ENCODE peak calls at places on chromosome 22, in ten cellular contexts. M, U, I, A, X, E, V, S, Z and L are unnamed samples.

GRCh38 chr22:30325724-30326703 is 727 bp downstream of the TBC1D10A start:
- DNase-seq in S (no peak), U (no peak), X (no peak), A (no peak), I (peak; percentile 60), M (no peak), V (peak; percentile 13), Z (no peak), E (no peak), L (peak; percentile 22)

GRCh38 chr22:39496131-39496838 is 5.8 kb upstream of the MIEF1 start:
- DNase-seq in U (peak; percentile 62), I (peak; percentile 73), M (peak; percentile 49), Z (peak; percentile 58), V (peak; percentile 68), S (peak; percentile 60), X (no peak), A (peak; percentile 49), E (peak; percentile 85), L (peak; percentile 84)

GRCh38 chr22:25202290-25202921 is 2.7 kb downstream of the CRYBB3 start:
- DNase-seq in U (peak; percentile 42), I (peak; percentile 70), X (no peak), S (peak; percentile 34), M (peak; percentile 27), E (peak; percentile 78), Z (peak; percentile 53), A (peak; percentile 42), V (peak; percentile 73), L (peak; percentile 92)

GRCh38 chr22:38316340-38317236 is 645 bp downstream of the CSNK1E start:
- DNase-seq in M (peak; percentile 78), V (peak; percentile 20), A (peak; percentile 72), U (peak; percentile 72), E (peak; percentile 68), X (no peak), I (peak; percentile 70), Z (peak; percentile 56), S (peak; percentile 34), L (peak; percentile 34)

GRCh38 chr22:24133187-24133965 is 47.9 kb upstream of the SUSD2 start:
- DNase-seq in Z (peak; percentile 46), I (peak; percentile 63), U (peak; percentile 65), X (no peak), V (no peak), M (no peak), S (no peak), E (peak; percentile 64), A (no peak), L (no peak)

GRCh38 chr22:38572065-38572464 is 2.1 kb upstream of the DMC1 start:
- DNase-seq in Z (peak; percentile 67), U (peak; percentile 38), V (peak; percentile 36), I (peak; percentile 58), A (peak; percentile 39), M (peak; percentile 22), E (peak; percentile 36), S (peak; percentile 12), X (no peak), L (no peak)

GRCh38 chr22:46090631-46091201 is 59.6 kb upstream of the PPARA start:
- DNase-seq in I (no peak), V (no peak), X (no peak), E (no peak), Z (peak; percentile 84), S (no peak), A (peak; percentile 72), M (no peak), U (no peak), L (no peak)

GRCh38 chr22:36398602-36399472 is 11.1 kb upstream of the MYH9 start:
- DNase-seq in M (no peak), I (no peak), E (no peak), A (no peak), Z (peak; percentile 68), U (no peak), V (no peak), S (no peak), X (peak; percentile 78), L (no peak)

GRCh38 chr22:45006101-45006872 is 3.5 kb downstream of the PHF21B start:
- DNase-seq in A (no peak), M (no peak), S (no peak), U (no peak), Z (no peak), X (no peak), E (peak; percentile 49), I (no peak), V (no peak), L (no peak)

GRCh38 chr22:24591286-24591830 is 1.5 kb downstream of the LRRC75B start:
- DNase-seq in V (no peak), M (no peak), I (no peak), E (no peak), Z (no peak), A (no peak), X (no peak), U (no peak), S (no peak), L (no peak)

GRCh38 chr22:43466710-43467109 is 54.9 kb downstream of the MPPED1 start:
- DNase-seq in M (no peak), U (no peak), E (no peak), X (no peak), V (no peak), Z (no peak), S (no peak), I (no peak), A (no peak), L (no peak)

GRCh38 chr22:46581580-46582244 is 38.5 kb upstream of the GRAMD4 start:
- DNase-seq in V (no peak), M (no peak), X (no peak), S (no peak), U (no peak), Z (no peak), E (no peak), I (no peak), A (no peak), L (no peak)

GRCh38 chr22:18965526-18966421 is 29.7 kb upstream of the PRODH start:
- DNase-seq in U (no peak), E (no peak), Z (no peak), S (no peak), I (no peak), M (no peak), X (no peak), V (no peak), A (no peak), L (no peak)

GRCh38 chr22:44589831-44590230 is 91.8 kb upstream of the RTL6 start:
- DNase-seq in S (no peak), A (no peak), E (no peak), Z (no peak), V (no peak), X (no peak), M (no peak), U (no peak), I (no peak), L (no peak)

GRCh38 chr22:21933899-21934298 is 18.7 kb downstream of the PPM1F start:
- DNase-seq in M (no peak), V (no peak), U (no peak), I (no peak), X (no peak), E (no peak), A (no peak), Z (no peak), S (no peak), L (no peak)

GRCh38 chr22:27800250-27801131 is 1.1 kb downstream of the MN1 start:
- DNase-seq in U (no peak), E (no peak), I (no peak), M (no peak), X (no peak), Z (no peak), S (no peak), V (no peak), A (peak; percentile 41), L (peak; percentile 67)

GRCh38 chr22:42269407-42270177 is 861 bp downstream of the TCF20 start:
- DNase-seq in A (no peak), S (peak; percentile 50), I (peak; percentile 87), X (no peak), V (peak; percentile 36), E (peak; percentile 83), U (peak; percentile 65), Z (no peak), M (peak; percentile 40), L (peak; percentile 55)

GRCh38 chr22:40451230-40451629 is 80.8 kb downstream of the SGSM3 start:
- DNase-seq in M (no peak), A (no peak), U (peak; percentile 32), E (no peak), I (peak; percentile 47), Z (no peak), V (no peak), X (no peak), S (no peak), L (no peak)

GRCh38 chr22:19174106-19175025 is 4.2 kb downstream of the SLC25A1 start:
- DNase-seq in M (peak; percentile 40), A (peak; percentile 88), X (no peak), E (peak; percentile 68), V (no peak), Z (peak; percentile 92), I (no peak), U (no peak), S (no peak), L (peak; percentile 28)

GRCh38 chr22:38298312-38299000 is 18.8 kb downstream of the CSNK1E start:
- DNase-seq in X (peak; percentile 99), U (peak; percentile 46), I (peak; percentile 62), M (no peak), A (peak; percentile 56), E (peak; percentile 96), Z (peak; percentile 99), V (no peak), S (peak; percentile 35), L (no peak)

GRCh38 chr22:36321797-36322601 is 65.8 kb downstream of the MYH9 start:
- DNase-seq in S (no peak), E (no peak), I (no peak), X (no peak), M (no peak), Z (no peak), V (no peak), A (no peak), U (no peak), L (no peak)

GRCh38 chr22:25448435-25449051 is 115.9 kb upstream of the GRK3 start:
- DNase-seq in A (peak; percentile 11), M (no peak), S (no peak), V (no peak), E (no peak), I (peak; percentile 35), Z (peak; percentile 21), X (no peak), U (no peak), L (peak; percentile 46)

GRCh38 chr22:33920927-33921575 is 775 bp upstream of the LARGE1 start:
- DNase-seq in S (peak; percentile 76), Z (peak; percentile 90), E (peak; percentile 98), V (peak; percentile 95), X (peak; percentile 46), A (peak; percentile 92), I (peak; percentile 89), U (peak; percentile 76), M (peak; percentile 100), L (peak; percentile 98)

GRCh38 chr22:25970348-25970995 is 198.8 kb upstream of the SEZ6L start:
- DNase-seq in X (no peak), E (peak; percentile 93), I (no peak), Z (no peak), U (no peak), A (no peak), M (no peak), S (no peak), V (peak; percentile 42), L (peak; percentile 42)

GRCh38 chr22:26692215-26692614 is 34.8 kb downstream of the MIAT start:
- DNase-seq in U (no peak), I (no peak), X (no peak), A (no peak), S (no peak), E (no peak), M (no peak), V (no peak), Z (no peak), L (no peak)

GRCh38 chr22:46025973-46026906 is 49.3 kb upstream of the WNT7B start:
- DNase-seq in U (no peak), A (no peak), E (no peak), Z (no peak), V (no peak), S (no peak), I (peak; percentile 20), M (peak; percentile 14), X (no peak), L (no peak)

GRCh38 chr22:48143856-48144255 is 1381.4 kb downstream of the TBC1D22A start:
- DNase-seq in A (no peak), M (no peak), E (no peak), X (no peak), Z (no peak), S (no peak), U (no peak), I (no peak), V (no peak), L (no peak)

GRCh38 chr22:45740236-45740635 is 68.6 kb downstream of the ATXN10 start:
- DNase-seq in I (no peak), Z (no peak), M (no peak), X (no peak), A (no peak), U (no peak), E (no peak), V (no peak), S (no peak), L (no peak)